ENCODE peak calls at places on chromosomes 11 and 22, in nine cellular contexts. T is CD8-positive, alpha-beta memory T cell; S is heart right ventricle; B is astrocyte; J is small intestine; M is left ventricle myocardium inferior; L is IMR-90; I is heart left ventricle; G is naive thymus-derived CD4-positive, alpha-beta T cell. R is an unnamed sample.

GRCh38 chr11:28621648-28622215 is 513.5 kb downstream of the METTL15 start:
- DNase-seq in T (no peak), B (peak; percentile 13), L (peak; percentile 29), G (no peak), I (peak; percentile 23), S (peak; percentile 8), M (no peak), J (peak; percentile 77), R (no peak)

GRCh38 chr22:27603111-27603822 is 198.3 kb downstream of the MN1 start:
- DNase-seq in L (no peak), M (no peak), J (no peak), I (no peak), T (no peak), B (no peak), S (no peak), G (no peak), R (no peak)

GRCh38 chr11:111602865-111603632 is 800 bp downstream of the SIK2 start:
- DNase-seq in M (no peak), L (peak; percentile 43), I (peak; percentile 63), T (peak; percentile 26), S (peak; percentile 41), J (peak; percentile 61), B (peak; percentile 37), G (peak; percentile 20), R (no peak)

GRCh38 chr11:23611726-23612125 is 751.5 kb upstream of the CCDC179 start:
- DNase-seq in T (no peak), J (no peak), I (no peak), G (no peak), B (no peak), M (no peak), L (no peak), S (no peak), R (no peak)

GRCh38 chr11:33668468-33668825 is 32.2 kb downstream of the C11orf91 start:
- DNase-seq in S (no peak), T (no peak), B (peak; percentile 51), I (no peak), G (no peak), M (no peak), J (no peak), L (no peak), R (no peak)

GRCh38 chr22:19823638-19824196 is 31.0 kb downstream of the GNB1L start:
- DNase-seq in J (peak; percentile 87), I (no peak), T (no peak), G (no peak), B (no peak), M (no peak), S (no peak), L (no peak), R (no peak)

GRCh38 chr11:14184548-14184947 is 174.4 kb downstream of the RRAS2 start:
- DNase-seq in T (no peak), B (no peak), G (no peak), I (no peak), S (no peak), M (no peak), J (peak; percentile 19), L (no peak), R (no peak)

GRCh38 chr11:88312665-88313064 is 24.9 kb downstream of the CTSC start:
- DNase-seq in L (no peak), M (no peak), J (no peak), G (no peak), S (no peak), T (no peak), B (peak; percentile 43), I (no peak), R (no peak)

GRCh38 chr22:34099278-34099677 is 179.0 kb upstream of the LARGE1 start:
- DNase-seq in G (no peak), S (no peak), J (no peak), L (no peak), B (no peak), T (no peak), M (no peak), I (no peak), R (no peak)

GRCh38 chr11:6273188-6273587 is 13.6 kb downstream of the CCKBR start:
- DNase-seq in M (no peak), I (no peak), B (no peak), L (no peak), G (no peak), T (no peak), J (no peak), S (no peak), R (no peak)

GRCh38 chr22:45450931-45451651 is 37.6 kb downstream of the RIBC2 start:
- DNase-seq in J (no peak), I (peak; percentile 44), S (peak; percentile 49), M (no peak), B (peak; percentile 88), G (no peak), T (no peak), L (peak; percentile 97), R (no peak)

GRCh38 chr11:27205779-27206549 is 157.1 kb downstream of the CCDC34 start:
- DNase-seq in S (no peak), T (no peak), M (no peak), G (no peak), I (no peak), L (no peak), B (no peak), J (no peak), R (no peak)

GRCh38 chr22:32917577-32918375 is 116.3 kb downstream of the TIMP3 start:
- DNase-seq in S (peak; percentile 25), B (no peak), M (peak; percentile 23), L (no peak), J (no peak), I (peak; percentile 40), G (no peak), T (no peak), R (no peak)

GRCh38 chr11:42344204-42344792 is 884.8 kb upstream of the LRRC4C start:
- DNase-seq in S (no peak), L (no peak), M (no peak), J (no peak), G (no peak), T (no peak), B (no peak), I (no peak), R (no peak)

GRCh38 chr11:104830080-104830479 is 68.2 kb downstream of the CASP12 start:
- DNase-seq in L (peak; percentile 72), I (no peak), G (no peak), J (no peak), S (no peak), B (peak; percentile 74), T (no peak), M (no peak), R (no peak)

GRCh38 chr11:115709297-115709696 is 205.1 kb upstream of the CADM1 start:
- DNase-seq in J (no peak), B (no peak), S (no peak), M (no peak), I (no peak), G (no peak), L (no peak), T (no peak), R (no peak)

GRCh38 chr22:19044381-19044780 is 77.8 kb downstream of the DGCR2 start:
- DNase-seq in S (no peak), B (no peak), L (no peak), G (no peak), I (no peak), M (no peak), J (no peak), T (no peak), R (no peak)

GRCh38 chr11:8019671-8020597 is 32.8 kb downstream of the EIF3F start:
- DNase-seq in I (peak; percentile 47), G (no peak), M (no peak), B (peak; percentile 19), J (no peak), T (peak; percentile 32), S (no peak), L (peak; percentile 40), R (no peak)

GRCh38 chr11:76661835-76662434 is 8.6 kb downstream of the LRRC32 start:
- DNase-seq in I (peak; percentile 17), G (no peak), J (no peak), S (no peak), B (no peak), T (no peak), M (no peak), L (no peak), R (no peak)

DNA sequence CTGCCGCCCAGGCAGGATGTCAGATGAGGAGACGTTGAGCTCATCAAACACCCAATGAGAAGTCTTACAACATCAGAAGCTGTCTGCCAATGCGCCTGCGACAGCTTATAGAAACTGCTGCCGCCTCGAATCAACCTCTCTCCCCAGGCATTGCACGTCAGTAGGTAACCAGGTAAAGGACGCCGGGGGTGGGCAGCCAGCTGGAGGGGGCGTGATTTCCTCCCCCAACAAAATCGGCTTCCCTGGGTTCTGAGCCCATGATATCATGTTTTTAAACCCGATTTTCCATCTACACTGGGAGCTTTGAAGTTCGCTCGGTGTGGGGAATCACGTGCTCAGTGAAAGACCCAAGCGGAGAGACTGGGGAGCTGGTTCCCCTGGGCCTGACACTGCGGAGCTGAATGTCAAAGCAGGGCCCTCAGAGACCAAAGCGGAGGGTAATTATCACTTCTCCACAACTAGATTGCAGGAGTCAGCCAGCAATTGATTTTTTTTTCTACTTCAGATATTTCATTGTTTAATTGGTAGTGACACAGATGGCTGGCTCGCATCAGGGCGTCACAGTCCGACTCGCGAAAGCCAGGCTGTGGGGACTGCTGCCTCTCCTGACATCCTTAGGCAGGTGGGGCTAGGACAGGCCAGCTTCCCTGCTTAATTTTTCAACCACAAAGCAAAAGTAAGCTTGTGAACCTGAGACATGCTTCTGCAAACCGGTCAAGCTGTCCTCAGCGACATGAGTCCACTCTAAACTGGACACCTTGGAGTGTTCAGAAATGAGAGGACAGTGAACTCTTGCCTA is 15.4 kb downstream of the FAM83F start:
- DNase-seq in T (no peak), I (peak; percentile 4), M (no peak), G (peak; percentile 70), S (no peak), J (no peak), B (no peak), L (no peak), R (no peak)
- H3K4me3 ChIP-seq in T (peak overlapping the region; percentile 39), I (no peak overlapping the region), M (no peak overlapping the region), G (peak overlapping the region; percentile 39), S (no peak overlapping the region), J (no peak overlapping the region), B (no peak overlapping the region), L (no peak overlapping the region), R (no peak overlapping the region)

GRCh38 chr11:31802609-31802989 is 8.5 kb downstream of the PAX6 start:
- DNase-seq in J (no peak), M (no peak), B (no peak), T (no peak), I (no peak), G (no peak), S (no peak), L (no peak), R (no peak)
- H3K27ac ChIP-seq in J (no peak overlapping the region), M (no peak overlapping the region), B (no peak overlapping the region), T (no peak overlapping the region), I (no peak overlapping the region), G (no peak overlapping the region), S (no peak overlapping the region), L (no peak overlapping the region), R (no peak overlapping the region)

DNA sequence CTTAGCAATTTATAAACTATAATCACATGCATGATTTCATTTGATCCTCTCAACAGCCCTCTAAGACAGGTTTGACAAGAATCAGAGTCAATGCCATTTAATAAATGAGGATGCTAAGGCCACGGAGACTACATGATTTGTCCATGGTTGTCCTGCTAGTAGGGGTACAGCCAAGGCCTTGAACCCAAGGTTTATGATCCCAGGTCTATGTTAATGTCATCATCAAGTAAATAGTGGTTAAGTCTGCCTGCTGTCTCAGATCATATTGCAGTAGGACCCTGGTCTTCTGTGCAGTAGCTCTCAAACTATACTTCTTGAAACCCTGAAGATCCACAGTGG is 17.7 kb upstream of the SYTL2 start:
- DNase-seq in J (no peak), S (no peak), G (no peak), B (no peak), M (no peak), T (no peak), I (no peak), L (no peak), R (no peak)
- H3K4me3 ChIP-seq in J (no peak overlapping the region), S (no peak overlapping the region), G (no peak overlapping the region), B (no peak overlapping the region), M (no peak overlapping the region), T (no peak overlapping the region), I (no peak overlapping the region), L (no peak overlapping the region), R (no peak overlapping the region)

GRCh38 chr11:102320679-102321078 is 3.4 kb downstream of the BIRC3 start:
- DNase-seq in L (no peak), M (no peak), S (no peak), I (no peak), G (no peak), T (no peak), J (peak; percentile 24), B (no peak), R (no peak)
- H3K27ac ChIP-seq in L (no peak overlapping the region), M (peak overlapping the region; percentile 83), S (peak overlapping the region; percentile 49), I (peak overlapping the region; percentile 59), G (peak overlapping the region; percentile 97), T (peak overlapping the region; percentile 14), J (no peak overlapping the region), B (no peak overlapping the region), R (peak overlapping the region; percentile 27)

R was measured in thoracic aorta.